ENCODE peak calls at places on chromosomes 4 and X, in nine cellular contexts. V, T, G, L, O, N, H, U and B are unnamed samples.

GRCh38 chr4:56129431-56129861 is 180.7 kb downstream of the CEP135 start:
- DNase-seq in V (no peak), T (peak), G (peak), L (no peak), O (no peak), N (no peak), H (peak), U (no peak), B (no peak)

GRCh38 chr4:102390438-102390837 is 45.2 kb upstream of the SLC39A8 start:
- DNase-seq in V (peak), T (no peak), G (no peak), L (no peak), O (no peak), N (peak), H (peak), U (peak), B (no peak)

GRCh38 chr4:156889616-156890594 is 81.7 kb downstream of the PDGFC start:
- DNase-seq in V (no peak), T (no peak), G (no peak), L (peak), O (no peak), N (peak), H (no peak), U (no peak), B (no peak)

GRCh38 chr4:15996773-15997172 is 33.8 kb upstream of the FGFBP2 start:
- DNase-seq in V (peak), T (no peak), G (no peak), L (no peak), O (no peak), N (peak), H (no peak), U (peak), B (no peak)

GRCh38 chrX:131830400-131831184 is 192.5 kb upstream of the STK26 start:
- DNase-seq in V (peak), T (peak), G (no peak), L (peak), O (no peak), N (peak), H (peak), U (no peak), B (peak)

GRCh38 chr4:173138636-173139035 is 30.0 kb upstream of the GALNT7 start:
- DNase-seq in V (no peak), T (no peak), G (no peak), L (no peak), O (no peak), N (no peak), H (no peak), U (no peak), B (no peak)

GRCh38 chr4:117311989-117312388 is 226.6 kb upstream of the TRAM1L1 start:
- DNase-seq in V (no peak), T (no peak), G (no peak), L (no peak), O (no peak), N (no peak), H (no peak), U (no peak), B (no peak)

GRCh38 chr4:75251547-75251946 is 262.7 kb downstream of the RCHY1 start:
- DNase-seq in V (no peak), T (no peak), G (no peak), L (no peak), O (no peak), N (no peak), H (peak), U (peak), B (no peak)

GRCh38 chrX:1392376-1393130 is 640 bp upstream of the SLC25A6 start:
- DNase-seq in V (peak), T (peak), G (peak), L (peak), O (no peak), N (peak), H (peak), U (peak), B (peak)

GRCh38 chr4:109294006-109294405 is 8.5 kb downstream of the COL25A1 start:
- DNase-seq in V (peak), T (peak), G (no peak), L (no peak), O (no peak), N (no peak), H (peak), U (no peak), B (no peak)

GRCh38 chrX:107659768-107660167 is 31.5 kb downstream of the PRPS1 start:
- DNase-seq in V (peak), T (peak), G (no peak), L (peak), O (no peak), N (peak), H (peak), U (peak), B (no peak)

GRCh38 chr4:162274354-162274753 is 110.6 kb upstream of the FSTL5 start:
- DNase-seq in V (peak), T (no peak), G (no peak), L (no peak), O (no peak), N (no peak), H (peak), U (peak), B (no peak)